ENCODE peak calls at places on chromosomes 16 and 17, in ten cellular contexts. H is lower lobe of right lung, Y is nephron progenitor cell, T is psoas muscle, N is endothelial cell, A is heart right ventricle, L is heart left ventricle, P is ovary, C is OCI-LY7, M is tibial nerve. R is an unnamed sample.

GRCh38 chr16:78673884-78674283 is 574.4 kb downstream of the WWOX start:
- DNase-seq in L (no peak), T (no peak), Y (no peak), C (no peak), N (no peak), P (no peak), M (no peak), A (no peak), H (no peak), R (no peak)

GRCh38 chr16:57634171-57634570 is 5.7 kb downstream of the ADGRG1 start:
- DNase-seq in N (no peak), A (no peak), L (no peak), P (no peak), Y (no peak), T (no peak), H (no peak), M (no peak), C (no peak), R (no peak)

GRCh38 chr16:27220120-27220519 is 16.8 kb downstream of the KDM8 start:
- DNase-seq in T (no peak), Y (no peak), P (no peak), N (no peak), A (no peak), M (no peak), C (no peak), L (no peak), H (no peak), R (no peak)

GRCh38 chr16:87131996-87132345 is 185.2 kb downstream of the C16orf95 start:
- DNase-seq in L (no peak), M (no peak), C (no peak), Y (no peak), A (no peak), N (no peak), T (no peak), H (no peak), P (no peak), R (no peak)

GRCh38 chr17:82977586-82977985 is 101.8 kb upstream of the METRNL start:
- DNase-seq in N (no peak), A (no peak), Y (no peak), L (no peak), T (no peak), M (no peak), P (no peak), H (no peak), C (no peak), R (no peak)

GRCh38 chr16:30889721-30890120 is 4.2 kb downstream of the BCL7C start:
- DNase-seq in T (no peak), Y (no peak), M (no peak), N (no peak), P (no peak), H (no peak), L (no peak), C (no peak), A (no peak), R (no peak)

GRCh38 chr17:80879723-80880649 is 111.7 kb upstream of the CHMP6 start:
- DNase-seq in A (no peak), L (no peak), N (no peak), H (peak; percentile 34), C (no peak), T (no peak), Y (peak; percentile 49), M (no peak), P (peak; percentile 22), R (peak; percentile 44)

GRCh38 chr16:88437367-88437964 is 15.6 kb upstream of the ZFPM1 start:
- DNase-seq in C (peak; percentile 71), N (peak; percentile 75), M (no peak), H (peak; percentile 69), Y (peak; percentile 87), T (no peak), A (no peak), L (peak; percentile 57), P (peak; percentile 71), R (no peak)

GRCh38 chr16:1650131-1650530 is 27.9 kb upstream of the JPT2 start:
- DNase-seq in Y (no peak), N (no peak), M (no peak), A (no peak), C (no peak), L (no peak), H (no peak), P (no peak), T (no peak), R (no peak)

GRCh38 chr17:82981141-82981540 is 98.3 kb upstream of the METRNL start:
- DNase-seq in H (no peak), T (no peak), M (no peak), C (no peak), N (no peak), L (no peak), A (no peak), Y (no peak), P (no peak), R (no peak)

GRCh38 chr16:13316008-13316407 is 414.6 kb downstream of the SHISA9 start:
- DNase-seq in C (no peak), L (no peak), A (no peak), T (no peak), H (no peak), M (no peak), N (no peak), P (no peak), Y (no peak), R (no peak)

GRCh38 chr16:4244254-4244812 is 2.5 kb upstream of the SRL start:
- DNase-seq in A (no peak), P (no peak), T (no peak), C (no peak), L (no peak), Y (no peak), N (no peak), H (no peak), M (no peak), R (no peak)

GRCh38 chr17:6218333-6218732 is 148.2 kb downstream of the WSCD1 start:
- DNase-seq in T (no peak), M (no peak), N (no peak), P (no peak), H (no peak), A (no peak), C (no peak), Y (no peak), L (no peak), R (no peak)

GRCh38 chr16:66406534-66407368 is 20.3 kb upstream of the BEAN1 start:
- DNase-seq in M (peak; percentile 94), A (peak; percentile 91), H (peak; percentile 87), P (peak; percentile 92), N (peak; percentile 91), T (peak; percentile 85), Y (peak; percentile 93), C (peak; percentile 82), L (peak; percentile 88), R (peak; percentile 72)

DNA sequence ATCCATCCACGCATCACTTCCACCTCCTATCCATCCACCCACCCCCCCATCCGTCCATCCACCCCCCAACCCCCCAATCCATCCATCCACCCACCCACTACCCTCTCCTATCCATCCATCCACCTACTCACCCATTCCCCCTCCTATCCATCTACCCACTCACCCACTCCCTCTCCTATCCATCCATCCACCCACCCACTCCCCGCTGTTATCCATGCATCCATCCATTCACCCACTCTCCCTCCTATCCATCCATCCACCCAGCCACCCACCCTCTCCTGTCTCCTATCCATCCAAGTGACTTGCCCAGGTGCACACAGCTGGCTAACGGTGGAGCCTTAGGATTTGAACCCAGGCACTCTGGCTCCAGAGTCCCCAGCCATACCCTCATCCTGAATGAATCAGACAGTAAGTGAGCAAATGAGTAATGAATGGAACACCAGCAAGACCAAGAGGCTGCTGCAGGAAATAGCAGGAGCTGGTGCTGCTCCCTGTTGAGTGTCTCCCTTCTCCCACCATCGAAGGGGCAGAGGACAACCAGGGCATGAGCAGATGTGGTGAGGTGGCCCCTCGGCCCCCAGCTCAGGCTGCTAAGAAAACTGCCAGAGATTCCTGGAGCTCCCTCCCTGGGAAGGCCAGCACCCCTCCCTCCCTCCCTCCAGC is 62.5 kb downstream of the LITAF start:
- DNase-seq in P (no peak), N (no peak), M (no peak), T (no peak), H (no peak), A (no peak), L (no peak), Y (no peak), C (no peak), R (no peak)
- TF ChIP-seq CTCF in P (no peak), N (no peak), M (no peak), T (no peak), H (no peak), A (no peak), L (no peak), Y (no peak), C (no peak), R (no peak)

GRCh38 chr16:74660383-74660782 is 6.3 kb downstream of the RFWD3 start:
- DNase-seq in Y (no peak), P (no peak), T (no peak), C (no peak), M (no peak), H (no peak), L (no peak), N (no peak), A (no peak), R (no peak)
- TF ChIP-seq CTCF in Y (no peak), P (no peak), T (no peak), C (no peak), M (no peak), H (no peak), L (no peak), N (no peak), A (no peak), R (no peak)

DNA sequence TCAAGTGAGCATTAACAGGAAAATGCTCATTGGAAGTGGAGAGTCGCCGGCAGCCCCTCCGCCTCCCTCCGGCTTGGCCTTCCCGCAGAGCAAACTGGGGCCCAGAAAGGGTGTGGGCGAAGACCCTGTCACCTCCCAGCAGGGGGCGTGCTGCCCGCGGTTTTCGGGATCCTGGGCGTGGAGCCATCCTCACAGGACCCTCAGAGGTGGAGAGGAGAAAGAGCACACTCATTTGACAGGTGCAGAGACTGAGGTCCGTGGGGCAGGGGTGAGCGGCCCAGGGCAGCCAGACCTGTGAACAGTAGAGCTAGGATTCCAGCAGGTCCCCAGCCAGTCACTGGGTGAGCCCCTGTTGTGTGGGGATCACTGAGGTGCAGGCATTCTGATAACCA is 1002.9 kb downstream of the KCNJ18 start:
- DNase-seq in L (no peak), Y (no peak), N (no peak), H (no peak), A (no peak), C (no peak), T (no peak), M (no peak), P (no peak), R (no peak)
- TF ChIP-seq CTCF in L (no peak), Y (no peak), N (no peak), H (no peak), A (no peak), C (peak; percentile 30), T (no peak), M (no peak), P (no peak), R (no peak)

DNA sequence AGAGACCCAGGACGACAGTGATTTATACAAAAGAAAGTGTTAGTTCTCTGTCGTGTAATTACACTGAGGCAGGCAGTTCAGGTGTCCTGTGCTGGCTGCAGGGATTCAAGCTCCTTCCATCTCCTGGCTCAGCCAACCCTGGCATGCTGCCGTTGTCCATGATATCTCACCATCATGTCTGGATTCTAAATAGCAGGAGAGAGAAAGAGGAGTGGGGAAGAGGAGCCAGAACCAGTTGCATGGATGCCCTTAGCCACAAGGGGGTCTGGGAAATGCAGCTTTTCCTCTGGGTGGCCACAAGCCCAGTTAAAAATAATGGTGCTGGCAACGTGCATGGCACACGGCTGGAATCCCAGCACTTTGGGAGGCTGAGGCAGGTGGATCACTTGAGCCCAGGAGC is 9.7 kb downstream of the C16orf54 start:
- DNase-seq in N (no peak), H (no peak), A (no peak), M (no peak), P (peak; percentile 7), T (no peak), C (no peak), L (no peak), Y (no peak), R (no peak)
- TF ChIP-seq CTCF in N (no peak), H (no peak), A (no peak), M (no peak), P (no peak), T (no peak), C (peak; percentile 26), L (no peak), Y (no peak), R (no peak)

R was measured in CD14-positive monocyte.